ENCODE peak calls at places on chromosomes 7 and 10, in five cellular contexts. Y, R, E, T and H are unnamed samples.

GRCh38 chr7:139641337-139641992 is 118.0 kb downstream of the CLEC2L start:
- DNase-seq in Y (no peak), R (no peak), E (no peak), T (no peak), H (no peak)

GRCh38 chr7:98297619-98298286 is 16.3 kb downstream of the BRI3 start:
- DNase-seq in Y (no peak), R (no peak), E (no peak), T (no peak), H (no peak)

GRCh38 chr10:6401562-6402348 is 178.3 kb downstream of the PRKCQ start:
- DNase-seq in Y (peak; percentile 83), R (peak; percentile 71), E (peak; percentile 82), T (peak; percentile 84), H (no peak)

GRCh38 chr10:86648706-86649426 is 5.5 kb upstream of the OPN4 start:
- DNase-seq in Y (no peak), R (peak; percentile 70), E (no peak), T (no peak), H (peak; percentile 86)

GRCh38 chr10:70887804-70888800 is at the start of gene PCBD1:
- DNase-seq in Y (peak; percentile 74), R (peak; percentile 70), E (peak; percentile 81), T (peak; percentile 91), H (no peak)

GRCh38 chr7:28409716-28410627 is 2.3 kb upstream of the CREB5 start:
- DNase-seq in Y (no peak), R (peak; percentile 46), E (no peak), T (peak; percentile 64), H (peak; percentile 91)

GRCh38 chr7:127904706-127905056 is 126.6 kb downstream of the LRRC4 start:
- DNase-seq in Y (no peak), R (no peak), E (no peak), T (no peak), H (no peak)

GRCh38 chr10:125121003-125121402 is 39.4 kb downstream of the CTBP2 start:
- DNase-seq in Y (no peak), R (no peak), E (no peak), T (peak; percentile 18), H (peak; percentile 59)

GRCh38 chr7:138987686-138988085 is 6.5 kb upstream of the KIAA1549 start:
- DNase-seq in Y (no peak), R (no peak), E (no peak), T (no peak), H (no peak)

GRCh38 chr7:1819258-1819841 is 149.3 kb downstream of the ELFN1 start:
- DNase-seq in Y (no peak), R (no peak), E (peak; percentile 93), T (peak; percentile 54), H (peak; percentile 88)

GRCh38 chr7:155643804-155644177 is 670 bp upstream of the RBM33 start:
- DNase-seq in Y (no peak), R (no peak), E (no peak), T (no peak), H (no peak)

GRCh38 chr10:17273403-17273802 is 45.4 kb downstream of the VIM start:
- DNase-seq in Y (no peak), R (no peak), E (no peak), T (no peak), H (no peak)

GRCh38 chr10:78471723-78472541 is 438.3 kb downstream of the RPS24 start:
- DNase-seq in Y (peak; percentile 95), R (peak; percentile 71), E (no peak), T (no peak), H (peak; percentile 68)

GRCh38 chr10:126668505-126668904 is 2.0 kb downstream of the C10orf90 start:
- DNase-seq in Y (no peak), R (no peak), E (no peak), T (no peak), H (no peak)

GRCh38 chr7:75650671-75651070 is 88.1 kb downstream of the HIP1 start:
- DNase-seq in Y (no peak), R (no peak), E (no peak), T (peak; percentile 69), H (peak; percentile 64)

DNA sequence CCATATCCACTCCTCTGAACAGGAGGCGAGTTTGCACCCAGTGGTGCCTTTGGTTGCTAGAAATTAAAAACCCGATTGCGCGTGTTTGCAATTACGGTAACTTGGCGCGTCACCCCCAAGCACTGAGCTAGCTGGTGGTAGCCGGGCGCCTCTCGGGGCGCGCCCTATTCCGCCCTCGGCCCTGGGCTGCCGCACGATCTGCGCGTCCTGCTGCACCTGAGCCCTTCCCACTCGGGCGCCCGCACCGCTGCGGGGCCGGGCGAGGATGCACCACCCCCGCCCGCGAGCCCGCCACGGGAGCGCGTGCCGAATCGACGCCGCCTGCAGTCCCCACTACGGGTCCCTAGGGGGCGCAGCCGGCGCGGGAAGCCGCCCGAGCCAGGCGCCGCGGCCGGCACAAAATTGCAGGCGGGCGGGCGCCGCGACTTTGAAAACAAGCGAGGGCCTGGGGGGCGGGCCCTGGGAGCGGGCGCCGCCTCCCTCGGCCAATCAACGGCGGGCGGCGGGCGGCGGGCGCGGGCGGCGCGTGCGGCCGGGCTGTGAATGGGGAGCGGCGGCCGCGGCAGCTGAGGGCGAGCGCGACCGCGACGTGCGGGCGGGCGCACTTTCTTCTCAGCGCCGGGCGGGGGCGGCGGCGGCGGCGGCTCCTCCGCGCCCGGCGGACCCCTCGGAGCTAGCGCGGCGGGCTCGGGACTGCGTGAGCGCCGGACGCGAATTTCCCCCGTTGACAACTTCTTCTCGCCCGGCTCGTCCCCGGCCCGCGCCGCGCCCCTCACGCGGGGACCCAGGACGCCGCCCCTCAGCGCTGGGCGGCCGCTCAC is at the start of gene SDK1:
- DNase-seq in Y (peak; percentile 73), R (peak; percentile 86), E (peak; percentile 72), T (peak; percentile 95), H (no peak)
- TF ChIP-seq CTCF in Y (peak; percentile 77), R (peak; percentile 93), E (peak; percentile 19), T (peak; percentile 84), H (peak; percentile 97)

GRCh38 chr7:13117103-13117502 is 429.7 kb downstream of the ARL4A start:
- DNase-seq in Y (peak; percentile 35), R (no peak), E (peak; percentile 15), T (no peak), H (no peak)
- TF ChIP-seq CTCF in Y (peak; percentile 70), R (no peak), E (peak; percentile 21), T (peak; percentile 32), H (peak; percentile 79)

GRCh38 chr10:31467791-31468535 is 148.9 kb downstream of the ZEB1 start:
- DNase-seq in Y (peak; percentile 61), R (no peak), E (peak; percentile 2), T (peak; percentile 40), H (no peak)
- TF ChIP-seq CTCF in Y (peak; percentile 60), R (no peak), E (no peak), T (peak; percentile 58), H (peak; percentile 45)

GRCh38 chr7:142533920-142534319 is 215.4 kb upstream of the PRSS1 start:
- DNase-seq in Y (no peak), R (no peak), E (no peak), T (no peak), H (no peak)

GRCh38 chr7:142523821-142524460 is 225.3 kb upstream of the PRSS1 start:
- DNase-seq in Y (no peak), R (no peak), E (no peak), T (no peak), H (no peak)

GRCh38 chr7:142534726-142535122 is 214.5 kb upstream of the PRSS1 start:
- DNase-seq in Y (no peak), R (no peak), E (no peak), T (no peak), H (no peak)

GRCh38 chr7:142528608-142529408 is 220.5 kb upstream of the PRSS1 start:
- DNase-seq in Y (no peak), R (no peak), E (no peak), T (no peak), H (no peak)
- TF ChIP-seq CTCF in Y (no peak), R (no peak), E (no peak), T (no peak), H (peak; percentile 31)

DNA sequence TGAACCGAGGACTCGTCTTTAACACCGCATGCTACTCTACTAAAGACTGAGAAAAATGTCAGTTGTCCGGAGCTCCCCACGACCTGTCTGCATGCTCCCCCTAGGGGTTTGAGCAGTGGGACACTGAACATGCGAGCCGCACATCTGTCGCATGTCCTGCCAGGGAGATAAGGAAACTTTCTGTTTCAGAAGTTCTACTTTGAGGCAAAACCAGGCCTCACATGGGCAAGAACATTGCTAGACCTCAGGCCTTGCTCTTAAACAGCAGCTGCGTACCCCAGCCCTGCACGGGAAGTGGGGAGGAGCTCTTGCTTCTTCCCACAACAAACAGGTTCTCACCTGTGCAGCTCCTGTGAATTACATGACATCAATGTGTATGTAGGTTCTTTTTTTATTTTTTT is 30.3 kb upstream of the HERPUD2 start:
- DNase-seq in Y (peak; percentile 30), R (no peak), E (peak; percentile 37), T (no peak), H (no peak)
- TF ChIP-seq CTCF in Y (peak; percentile 67), R (no peak), E (peak; percentile 1), T (no peak), H (no peak)

DNA sequence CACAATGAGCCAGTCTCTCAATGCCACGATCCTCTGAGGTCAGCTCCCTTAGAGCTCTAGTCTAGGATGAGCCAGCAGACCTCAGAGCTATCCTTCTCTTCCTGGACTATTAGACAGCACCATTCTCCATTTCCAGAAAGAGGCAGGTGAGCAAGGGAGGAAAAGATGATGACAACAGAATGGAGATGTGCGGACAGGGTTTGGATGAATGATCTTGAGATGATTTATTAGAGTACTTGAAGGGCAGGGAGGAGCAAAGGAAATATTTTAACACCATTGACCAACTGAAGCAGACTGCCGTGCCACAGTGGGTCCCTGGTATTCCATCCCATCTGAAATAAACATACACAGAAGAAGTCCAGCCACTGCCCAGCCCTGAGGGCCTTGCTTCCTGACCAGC is 94.3 kb downstream of the CFAP58 start:
- DNase-seq in Y (no peak), R (no peak), E (no peak), T (no peak), H (no peak)
- TF ChIP-seq CTCF in Y (no peak), R (no peak), E (no peak), T (no peak), H (no peak)